ENCODE peak calls at places on chromosomes 7 and 10, in six cellular contexts. S is H9, N is IMR-90, B is neuronal stem cell, H is H1, Y is mesenchymal stem cell. R is an unnamed sample.

GRCh38 chr7:95302976-95303375 is 21.4 kb downstream of the PON1 start:
- DNase-seq in S (no peak), N (no peak), B (no peak), H (no peak), Y (no peak), R (no peak)

GRCh38 chr10:102241444-102242117 is at the start of gene PITX3:
- DNase-seq in S (peak; percentile 96), N (peak; percentile 87), B (peak; percentile 91), H (peak; percentile 96), Y (peak; percentile 94), R (peak; percentile 95)

GRCh38 chr7:24880886-24881285 is 99.1 kb downstream of the OSBPL3 start:
- DNase-seq in S (no peak), N (no peak), B (no peak), H (no peak), Y (no peak), R (no peak)

GRCh38 chr10:69327463-69328345 is 49.4 kb downstream of the HK1 start:
- DNase-seq in S (no peak), N (peak; percentile 63), B (no peak), H (no peak), Y (peak; percentile 52), R (peak; percentile 41)

GRCh38 chr7:157775560-157776332 is 438.9 kb downstream of the DNAJB6 start:
- DNase-seq in S (no peak), N (no peak), B (no peak), H (no peak), Y (no peak), R (no peak)

GRCh38 chr10:3484306-3485187 is 300.5 kb downstream of the KLF6 start:
- DNase-seq in S (no peak), N (peak; percentile 73), B (no peak), H (no peak), Y (peak; percentile 90), R (peak; percentile 88)

GRCh38 chr10:116602648-116603400 is 12.1 kb downstream of the PNLIPRP1 start:
- DNase-seq in S (no peak), N (no peak), B (no peak), H (no peak), Y (no peak), R (no peak)

GRCh38 chr10:123143162-123143824 is 4.6 kb upstream of the HMX2 start:
- DNase-seq in S (no peak), N (no peak), B (peak; percentile 18), H (peak; percentile 71), Y (no peak), R (no peak)

GRCh38 chr10:1212571-1213141 is 156.5 kb downstream of the WDR37 start:
- DNase-seq in S (peak; percentile 22), N (no peak), B (no peak), H (no peak), Y (no peak), R (no peak)

GRCh38 chr10:6583447-6583846 is 3.4 kb upstream of the PRKCQ start:
- DNase-seq in S (no peak), N (no peak), B (no peak), H (no peak), Y (no peak), R (no peak)

GRCh38 chr7:29565982-29566746 is 2.5 kb downstream of the PRR15 start:
- DNase-seq in S (peak; percentile 44), N (no peak), B (no peak), H (peak; percentile 69), Y (no peak), R (no peak)

GRCh38 chr7:271266-272107 is 18.5 kb upstream of the FOXL3 start:
- DNase-seq in S (no peak), N (no peak), B (no peak), H (no peak), Y (no peak), R (no peak)

GRCh38 chr7:20241491-20242261 is 24.5 kb upstream of the MACC1 start:
- DNase-seq in S (no peak), N (peak; percentile 68), B (no peak), H (no peak), Y (no peak), R (peak; percentile 32)

GRCh38 chr7:44145419-44145968 is 4.4 kb upstream of the MYL7 start:
- DNase-seq in S (peak; percentile 56), N (no peak), B (peak; percentile 31), H (peak; percentile 68), Y (no peak), R (no peak)

GRCh38 chr7:108079291-108080057 is 50.7 kb downstream of the LAMB4 start:
- DNase-seq in S (no peak), N (peak; percentile 95), B (no peak), H (no peak), Y (peak; percentile 85), R (no peak)

GRCh38 chr10:72387187-72387586 is 32.5 kb upstream of the DNAJB12 start:
- DNase-seq in S (no peak), N (no peak), B (no peak), H (no peak), Y (no peak), R (no peak)

GRCh38 chr10:86944471-86944870 is 12.9 kb downstream of the MMRN2 start:
- DNase-seq in S (peak; percentile 21), N (peak; percentile 20), B (no peak), H (no peak), Y (no peak), R (no peak)

GRCh38 chr7:100484636-100485114 is 948 bp downstream of the NYAP1 start:
- DNase-seq in S (no peak), N (no peak), B (no peak), H (no peak), Y (no peak), R (no peak)

GRCh38 chr7:503046-503574 is 16.5 kb downstream of the PDGFA start:
- DNase-seq in S (no peak), N (no peak), B (no peak), H (no peak), Y (no peak), R (no peak)

GRCh38 chr10:43971981-43972380 is 323.3 kb upstream of the ZNF32 start:
- DNase-seq in S (no peak), N (no peak), B (no peak), H (no peak), Y (no peak), R (no peak)

GRCh38 chr7:50939026-50939425 is 156.3 kb upstream of the GRB10 start:
- DNase-seq in S (no peak), N (peak; percentile 16), B (no peak), H (no peak), Y (peak; percentile 24), R (no peak)
- H4K91ac ChIP-seq in S (no peak overlapping the region), N (no peak overlapping the region), B (no peak overlapping the region), H (no peak overlapping the region), Y (no peak overlapping the region), R (no peak overlapping the region)

GRCh38 chr7:151903249-151904032 is 26.5 kb upstream of the PRKAG2 start:
- DNase-seq in S (no peak), N (no peak), B (no peak), H (no peak), Y (no peak), R (no peak)
- H4K91ac ChIP-seq in S (no peak overlapping the region), N (no peak overlapping the region), B (no peak overlapping the region), H (no peak overlapping the region), Y (no peak overlapping the region), R (no peak overlapping the region)

GRCh38 chr10:125964558-125964957 is 68.2 kb downstream of the FANK1 start:
- DNase-seq in S (no peak), N (no peak), B (no peak), H (no peak), Y (no peak), R (no peak)
- H4K91ac ChIP-seq in S (no peak overlapping the region), N (no peak overlapping the region), B (no peak overlapping the region), H (no peak overlapping the region), Y (no peak overlapping the region), R (no peak overlapping the region)

DNA sequence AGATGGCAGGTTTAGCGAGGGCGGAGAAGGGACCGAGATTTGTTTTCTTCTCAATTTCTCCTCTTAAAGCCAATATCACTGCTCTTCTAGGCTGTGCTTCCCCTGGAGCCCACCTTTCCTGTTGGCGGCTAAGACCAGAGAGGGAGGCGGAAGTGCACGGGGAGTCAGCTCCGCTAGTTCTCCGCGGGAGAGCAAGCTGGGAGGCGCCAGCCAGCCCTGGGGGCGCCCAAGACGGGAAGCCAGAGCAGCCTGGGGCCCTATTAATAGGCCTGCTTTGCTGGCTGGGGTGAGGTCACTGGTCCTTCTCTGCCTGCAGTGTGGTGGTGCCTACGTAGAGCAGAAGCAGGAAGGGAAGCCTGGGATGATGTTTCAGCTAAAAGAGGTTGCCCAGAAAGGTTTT is 61.6 kb downstream of the LSM5 start:
- DNase-seq in S (peak; percentile 47), N (no peak), B (no peak), H (peak; percentile 47), Y (no peak), R (no peak)
- H4K91ac ChIP-seq in S (no peak overlapping the region), N (no peak overlapping the region), B (no peak overlapping the region), H (no peak overlapping the region), Y (no peak overlapping the region), R (no peak overlapping the region)

DNA sequence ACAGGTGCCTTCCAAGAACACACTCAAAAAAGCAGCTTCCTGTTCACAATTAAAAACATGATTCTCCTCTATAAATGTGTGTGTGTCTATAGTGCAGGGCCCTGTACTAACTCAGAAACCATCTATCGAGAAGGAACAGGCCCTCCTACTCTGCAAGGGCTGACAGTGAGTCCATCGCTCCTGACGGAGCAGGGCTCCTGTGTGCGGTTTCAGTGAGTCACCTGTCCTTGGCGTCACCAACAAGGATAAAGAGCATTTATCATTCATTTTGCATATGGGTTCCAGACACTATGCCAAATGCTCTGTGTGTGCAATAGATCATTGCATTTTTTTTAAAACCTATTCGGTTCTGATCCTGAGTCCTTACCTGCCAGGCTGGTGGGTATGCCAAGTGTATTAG is 63.7 kb downstream of the TACC2 start:
- DNase-seq in S (no peak), N (peak; percentile 21), B (no peak), H (no peak), Y (no peak), R (no peak)
- H4K91ac ChIP-seq in S (no peak overlapping the region), N (no peak overlapping the region), B (no peak overlapping the region), H (no peak overlapping the region), Y (no peak overlapping the region), R (no peak overlapping the region)

DNA sequence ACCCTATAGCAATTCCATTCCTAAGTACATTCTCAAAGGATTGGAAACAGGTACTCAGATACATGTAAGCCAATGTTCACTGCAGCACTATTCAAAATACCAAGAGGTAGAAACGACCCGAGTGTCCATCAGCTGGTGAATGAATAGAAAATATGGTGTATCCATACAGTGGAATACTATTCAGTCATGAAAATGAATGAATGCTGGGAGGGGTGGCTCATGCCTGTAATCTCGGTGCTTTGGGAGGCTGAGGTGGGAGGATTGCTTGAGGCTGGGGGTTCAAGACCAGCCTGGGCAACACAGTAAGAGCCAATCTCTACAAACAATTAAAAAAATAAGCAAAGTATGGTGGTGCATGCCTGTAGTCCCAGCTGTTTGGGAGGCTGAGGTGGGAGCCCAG is 62.8 kb downstream of the CLEC2L start:
- DNase-seq in S (no peak), N (no peak), B (no peak), H (no peak), Y (no peak), R (no peak)
- H4K91ac ChIP-seq in S (no peak overlapping the region), N (no peak overlapping the region), B (no peak overlapping the region), H (no peak overlapping the region), Y (no peak overlapping the region), R (no peak overlapping the region)

DNA sequence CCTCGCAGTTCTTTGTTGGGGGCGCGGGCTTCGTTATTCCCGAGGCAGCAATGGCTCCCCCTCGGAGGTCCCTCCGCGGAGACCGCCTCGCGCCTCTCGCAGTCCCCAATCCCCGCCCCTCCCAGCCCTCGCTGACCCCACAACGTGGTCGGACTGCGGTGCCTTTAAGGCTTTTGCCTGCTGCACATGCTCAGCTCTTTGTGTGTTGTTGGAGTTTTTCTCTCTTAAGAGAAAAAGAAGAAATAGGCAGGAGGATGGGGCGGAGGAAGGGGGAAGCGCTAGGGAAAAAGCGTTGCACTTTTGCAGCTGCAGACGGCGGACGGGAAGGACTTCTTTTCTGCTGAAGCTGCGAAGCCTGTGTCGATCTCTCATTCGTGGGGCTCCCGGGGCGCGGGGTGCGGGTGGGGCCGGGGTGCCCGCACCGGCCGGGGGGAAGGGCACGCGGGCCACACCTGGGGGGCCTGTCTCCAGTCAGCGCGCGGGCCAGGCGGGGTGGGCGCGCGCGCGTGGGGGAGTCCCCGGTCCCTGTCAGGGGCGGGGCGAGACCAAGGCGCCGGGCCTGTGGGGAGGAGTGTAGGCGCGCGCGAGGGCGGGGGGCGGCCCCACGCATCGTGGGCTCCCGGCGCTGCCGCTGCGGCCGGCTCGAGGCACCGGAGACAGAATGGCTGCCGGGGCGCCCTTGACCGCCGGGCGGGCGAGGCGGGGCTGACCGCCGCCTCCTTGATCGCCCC is 445 bp upstream of the ATRNL1 start:
- DNase-seq in S (peak; percentile 65), N (peak; percentile 27), B (peak; percentile 63), H (peak; percentile 72), Y (peak; percentile 77), R (no peak)
- H4K91ac ChIP-seq in S (no peak overlapping the region), N (no peak overlapping the region), B (no peak overlapping the region), H (no peak overlapping the region), Y (peak overlapping the region; percentile 97), R (peak overlapping the region; percentile 93)

R was measured in trophoblast cell.